ENCODE peak calls at places on chromosomes 2 and 18, in six cellular contexts. G is IMR-90, F is neuronal stem cell, M is mesenchymal stem cell, C is mesendoderm, O is H1. I is an unnamed sample.

GRCh38 chr2:138421971-138422335 is 79.6 kb upstream of the SPOPL start:
- DNase-seq in M (peak; percentile 12), O (no peak), G (peak; percentile 76), F (no peak), C (peak; percentile 76), I (peak; percentile 75)

GRCh38 chr2:64462171-64462570 is 8.2 kb downstream of the LGALSL start:
- DNase-seq in M (no peak), G (no peak), F (no peak), O (no peak), C (no peak), I (peak; percentile 56)

GRCh38 chr2:68992933-68993332 is 18.5 kb downstream of the GKN1 start:
- DNase-seq in G (no peak), F (no peak), M (no peak), O (no peak), C (no peak), I (no peak)

GRCh38 chr2:168850846-168851245 is 39.4 kb downstream of the SPC25 start:
- DNase-seq in G (no peak), F (no peak), C (no peak), M (no peak), O (no peak), I (peak; percentile 42)

GRCh38 chr2:118089015-118089800 is 937 bp downstream of the INSIG2 start:
- DNase-seq in G (peak; percentile 58), C (peak; percentile 27), F (peak; percentile 14), M (peak; percentile 70), O (no peak), I (peak; percentile 33)

GRCh38 chr2:73952499-73953446 is 26.1 kb downstream of the DGUOK start:
- DNase-seq in C (no peak), M (peak; percentile 50), F (no peak), G (peak; percentile 64), O (no peak), I (peak; percentile 21)

GRCh38 chr2:100699131-100699530 is 120.8 kb upstream of the NPAS2 start:
- DNase-seq in C (no peak), M (no peak), F (no peak), O (peak; percentile 20), G (no peak), I (no peak)

GRCh38 chr18:39366086-39366485 is 1800.5 kb upstream of the CELF4 start:
- DNase-seq in G (no peak), C (no peak), F (no peak), M (no peak), O (no peak), I (no peak)

GRCh38 chr2:239495816-239496371 is 95.1 kb upstream of the HDAC4 start:
- DNase-seq in O (no peak), C (no peak), F (no peak), G (no peak), M (no peak), I (no peak)

DNA sequence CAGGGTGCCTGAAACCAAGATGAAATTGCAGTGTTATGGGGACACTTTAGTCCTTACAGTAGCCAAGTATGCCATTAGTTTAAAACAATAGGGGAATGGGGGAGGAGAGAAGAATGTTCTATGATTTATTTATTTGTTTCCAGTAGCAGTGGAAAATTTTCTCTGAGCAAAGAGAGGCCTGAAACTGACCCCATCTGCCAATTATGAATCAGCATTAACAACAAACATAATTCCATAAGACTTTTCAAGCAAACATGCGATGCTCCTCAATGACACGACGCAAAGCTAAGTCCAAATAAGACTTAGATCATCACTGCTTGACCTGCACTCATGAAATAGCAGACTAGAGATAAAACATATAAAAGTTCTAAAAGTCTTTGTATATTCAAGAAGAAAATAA is 4.0 kb downstream of the KLF7 start:
- DNase-seq in M (no peak), G (peak; percentile 76), C (no peak), F (no peak), O (no peak), I (no peak)
- H3K4me3 ChIP-seq in M (peak overlapping the region; percentile 91), G (no peak overlapping the region), C (no peak overlapping the region), F (no peak overlapping the region), O (no peak overlapping the region), I (no peak overlapping the region)

DNA sequence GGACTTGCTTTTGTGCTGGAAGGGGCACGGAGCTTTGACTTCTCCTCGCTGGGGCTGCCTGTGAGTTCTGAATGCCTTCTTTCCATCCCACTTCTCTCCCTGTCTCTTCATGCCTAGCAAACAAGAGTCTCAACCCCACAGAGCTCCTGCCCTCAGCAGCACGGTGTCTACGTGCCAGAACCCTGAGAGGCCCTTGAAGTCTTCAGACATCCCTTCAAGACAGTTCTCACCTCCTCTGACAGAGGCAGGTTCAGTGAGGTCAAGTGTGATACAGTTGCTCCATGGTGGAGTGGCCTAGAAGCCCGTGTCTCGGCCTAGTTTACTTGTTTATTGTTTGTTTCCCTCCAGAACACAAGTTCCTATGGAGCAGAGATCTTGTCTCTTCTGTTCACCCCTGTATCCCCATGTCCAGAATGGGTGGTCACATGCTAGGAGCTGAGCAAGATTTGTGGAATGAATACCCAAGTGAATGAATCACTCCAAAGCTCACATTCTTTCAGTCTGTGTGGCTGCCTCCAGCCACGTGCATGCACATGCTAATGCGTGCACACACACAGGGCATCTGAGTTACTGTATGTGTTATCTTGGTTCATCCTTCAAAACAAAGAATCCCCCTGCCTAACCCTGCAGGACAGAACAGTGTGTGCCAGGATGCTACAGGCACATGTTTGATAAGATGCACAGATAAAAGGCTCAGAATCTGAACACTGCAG is 391.7 kb downstream of the NBAS start:
- DNase-seq in M (peak; percentile 93), G (peak; percentile 98), C (peak; percentile 74), O (no peak), F (no peak), I (peak; percentile 96)
- H2AK5ac ChIP-seq in M (peak overlapping the region; percentile 78), G (peak overlapping the region; percentile 96), C (no peak overlapping the region), O (no peak overlapping the region), F (no peak overlapping the region), I (no peak overlapping the region)

GRCh38 chr2:231627384-231628156 is 34.9 kb downstream of the TEX44 start:
- DNase-seq in O (no peak), F (no peak), M (peak; percentile 61), C (no peak), G (peak; percentile 44), I (peak; percentile 55)
- H3K9ac ChIP-seq in O (no peak overlapping the region), F (no peak overlapping the region), M (peak overlapping the region; percentile 83), C (no peak overlapping the region), G (peak overlapping the region; percentile 16), I (no peak overlapping the region)

DNA sequence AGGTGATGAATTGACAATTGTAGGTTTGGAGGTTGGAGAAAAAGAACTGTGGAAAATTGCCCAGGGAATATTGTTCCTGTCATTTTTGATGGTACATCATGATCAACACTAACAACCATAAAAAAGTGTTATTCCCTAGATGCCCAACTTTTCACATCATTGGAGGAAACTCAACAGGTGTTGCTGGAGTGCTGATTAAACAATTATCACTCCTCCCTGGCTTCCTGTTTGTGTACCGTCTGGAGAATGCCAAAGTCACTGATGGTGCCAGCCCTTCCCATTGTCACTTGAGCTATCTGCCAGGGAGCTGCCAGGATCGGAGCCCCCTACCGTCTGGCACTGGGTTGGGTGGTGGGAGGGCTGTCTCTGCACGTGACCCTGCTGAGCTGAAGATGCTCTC is 156.8 kb downstream of the PRKCE start:
- DNase-seq in O (no peak), M (no peak), C (no peak), G (no peak), F (no peak), I (no peak)
- H3K4me3 ChIP-seq in O (no peak overlapping the region), M (no peak overlapping the region), C (no peak overlapping the region), G (no peak overlapping the region), F (no peak overlapping the region), I (no peak overlapping the region)

GRCh38 chr2:105068875-105069274 is 31.0 kb downstream of the MRPS9 start:
- DNase-seq in F (no peak), M (no peak), C (no peak), G (no peak), O (no peak), I (no peak)

GRCh38 chr2:105071379-105071778 is 33.5 kb downstream of the MRPS9 start:
- DNase-seq in F (no peak), G (no peak), O (no peak), C (no peak), M (no peak), I (no peak)

GRCh38 chr2:105068387-105068786 is 30.5 kb downstream of the MRPS9 start:
- DNase-seq in C (no peak), O (no peak), F (no peak), M (no peak), G (no peak), I (no peak)

GRCh38 chr2:105072039-105072438 is 34.2 kb downstream of the MRPS9 start:
- DNase-seq in F (no peak), G (no peak), C (no peak), O (no peak), M (no peak), I (no peak)

GRCh38 chr2:105070010-105070865 is 32.4 kb downstream of the MRPS9 start:
- DNase-seq in O (no peak), G (no peak), C (no peak), M (no peak), F (no peak), I (no peak)
- H2AK5ac ChIP-seq in O (no peak overlapping the region), G (no peak overlapping the region), C (no peak overlapping the region), M (no peak overlapping the region), F (no peak overlapping the region), I (no peak overlapping the region)